ENCODE peak calls at places on chromosomes 6 and 20, in six cellular contexts. M is cardiac muscle cell, D is heart left ventricle, H is heart right ventricle, B is HCT116, O is ascending aorta. T is an unnamed sample.

GRCh38 chr6:10403385-10404106 is 11.3 kb downstream of the TFAP2A start:
- DNase-seq in D (no peak), H (no peak), B (no peak), O (no peak), M (no peak), T (no peak)

GRCh38 chr6:117555262-117555849 is 47.0 kb downstream of the GOPC start:
- DNase-seq in H (no peak), O (no peak), D (no peak), M (no peak), B (no peak), T (no peak)

GRCh38 chr6:52598123-52598823 is 21.4 kb upstream of the TRAM2 start:
- DNase-seq in H (peak; percentile 76), M (peak; percentile 84), O (no peak), D (peak; percentile 70), B (peak; percentile 69), T (peak; percentile 80)

GRCh38 chr20:22825076-22825475 is 210.0 kb upstream of the SSTR4 start:
- DNase-seq in B (no peak), O (no peak), H (no peak), M (no peak), D (no peak), T (no peak)

GRCh38 chr6:10598084-10598960 is 77.2 kb downstream of the GCNT2 start:
- DNase-seq in B (no peak), O (no peak), M (no peak), H (no peak), D (no peak), T (no peak)

GRCh38 chr20:63258826-63259225 is 4.6 kb upstream of the NKAIN4 start:
- DNase-seq in H (no peak), M (no peak), D (no peak), B (no peak), O (no peak), T (no peak)

GRCh38 chr6:110392727-110393126 is 22.6 kb downstream of the DDO start:
- DNase-seq in M (no peak), D (no peak), H (no peak), O (no peak), B (no peak), T (no peak)

GRCh38 chr20:62778601-62779416 is 17.5 kb upstream of the MRGBP start:
- DNase-seq in H (no peak), M (no peak), D (no peak), B (no peak), O (no peak), T (no peak)

GRCh38 chr6:80438728-80439127 is 332.3 kb downstream of the BCKDHB start:
- DNase-seq in D (no peak), B (peak; percentile 83), O (no peak), M (no peak), H (no peak), T (peak; percentile 11)

GRCh38 chr6:7836371-7837026 is 74.1 kb downstream of the TXNDC5 start:
- DNase-seq in M (no peak), B (no peak), O (no peak), H (no peak), D (no peak), T (no peak)

GRCh38 chr20:59006167-59006863 is 739 bp downstream of the CTSZ start:
- DNase-seq in O (no peak), D (no peak), B (no peak), H (no peak), M (no peak), T (peak; percentile 35)

GRCh38 chr6:38234934-38235678 is 404.6 kb downstream of the BTBD9 start:
- DNase-seq in D (no peak), H (no peak), M (no peak), B (no peak), O (no peak), T (no peak)

GRCh38 chr6:86615299-86615698 is 322.0 kb upstream of the HTR1E start:
- DNase-seq in O (no peak), H (no peak), M (peak; percentile 50), B (no peak), D (no peak), T (no peak)

GRCh38 chr6:132933085-132933484 is 118.7 kb downstream of the RPS12 start:
- DNase-seq in B (no peak), H (no peak), M (no peak), D (no peak), O (no peak), T (peak; percentile 88)

GRCh38 chr6:167799033-167799933 is 27.4 kb upstream of the AFDN start:
- DNase-seq in M (no peak), H (no peak), B (no peak), O (no peak), D (no peak), T (no peak)

GRCh38 chr6:150897400-150897943 is 32.0 kb downstream of the MTHFD1L start:
- DNase-seq in D (no peak), B (no peak), H (no peak), O (no peak), M (no peak), T (no peak)

GRCh38 chr6:100346828-100347227 is 117.9 kb downstream of the SIM1 start:
- DNase-seq in D (no peak), O (no peak), H (no peak), B (no peak), M (no peak), T (no peak)

GRCh38 chr6:106444777-106445507 is 84.4 kb downstream of the CRYBG1 start:
- DNase-seq in M (peak; percentile 76), O (no peak), H (peak; percentile 22), D (no peak), B (peak; percentile 45), T (peak; percentile 70)

GRCh38 chr6:11969092-11969491 is 43.0 kb upstream of the HIVEP1 start:
- DNase-seq in O (no peak), B (no peak), M (no peak), H (peak; percentile 37), D (peak; percentile 19), T (no peak)

GRCh38 chr20:38392356-38392755 is 42.8 kb downstream of the SNHG17 start:
- DNase-seq in D (no peak), M (no peak), B (peak; percentile 19), H (no peak), O (no peak), T (no peak)

GRCh38 chr6:142570221-142570671 is 268.4 kb downstream of the ADGRG6 start:
- DNase-seq in H (no peak), M (no peak), B (no peak), O (no peak), D (no peak), T (no peak)

GRCh38 chr6:108030223-108030622 is 44.3 kb downstream of the OSTM1 start:
- DNase-seq in D (no peak), M (no peak), H (no peak), O (no peak), B (no peak), T (no peak)

GRCh38 chr20:50269111-50270033 is 78.7 kb downstream of the CEBPB start:
- DNase-seq in M (no peak), B (no peak), D (no peak), O (no peak), H (no peak), T (no peak)

GRCh38 chr6:110662468-110663211 is 152.6 kb downstream of the CDK19 start:
- DNase-seq in H (no peak), O (no peak), D (no peak), B (no peak), M (no peak), T (no peak)

GRCh38 chr6:158560787-158561246 is 926 bp downstream of the TMEM181 start:
- DNase-seq in M (peak; percentile 28), B (no peak), H (no peak), D (no peak), O (no peak), T (peak; percentile 49)

GRCh38 chr6:168914070-168914469 is 339.6 kb downstream of the THBS2 start:
- DNase-seq in M (no peak), H (no peak), O (no peak), D (no peak), B (no peak), T (no peak)

GRCh38 chr6:1797801-1798200 is 188.1 kb downstream of the FOXC1 start:
- DNase-seq in H (no peak), O (no peak), M (no peak), B (no peak), D (no peak), T (no peak)

GRCh38 chr6:35073211-35073610 is 67.9 kb downstream of the TCP11 start:
- DNase-seq in M (no peak), B (no peak), H (no peak), D (no peak), O (no peak), T (no peak)

GRCh38 chr6:586553-586952 is 70.3 kb downstream of the HUS1B start:
- DNase-seq in D (no peak), H (no peak), B (peak; percentile 19), O (no peak), M (no peak), T (no peak)

GRCh38 chr6:152184573-152185157 is 377.2 kb downstream of the ESR1 start:
- DNase-seq in M (no peak), O (no peak), H (no peak), D (no peak), B (no peak), T (no peak)

GRCh38 chr6:149614352-149614751 is 34.2 kb downstream of the KATNA1 start:
- DNase-seq in M (no peak), B (no peak), O (no peak), H (no peak), D (no peak), T (no peak)

GRCh38 chr6:25411316-25411961 is 132.3 kb downstream of the CARMIL1 start:
- DNase-seq in M (no peak), O (no peak), H (no peak), B (no peak), D (no peak), T (no peak)
- H3K4me3 ChIP-seq in M (no peak overlapping the region), O (no peak overlapping the region), H (no peak overlapping the region), B (no peak overlapping the region), D (no peak overlapping the region), T (no peak overlapping the region)

GRCh38 chr20:37194616-37195015 is 15.3 kb upstream of the MROH8 start:
- DNase-seq in D (no peak), O (no peak), H (no peak), B (no peak), M (no peak), T (no peak)
- H3K36me3 ChIP-seq in D (peaks cover 4% of the 10 kb centered on the region), O (peaks cover 20% of the 10 kb centered on the region), H (peaks cover 8% of the 10 kb centered on the region), B (peaks cover 22% of the 10 kb centered on the region), M (peaks cover 8% of the 10 kb centered on the region), T (peaks cover 75% of the 10 kb centered on the region)

GRCh38 chr20:43943725-43944124 is 29.1 kb downstream of the TOX2 start:
- DNase-seq in B (no peak), D (no peak), M (no peak), O (no peak), H (no peak), T (no peak)
- H3K27me3 ChIP-seq in B (no peaks in the 10 kb centered on the region), D (no peaks in the 10 kb centered on the region), M (no peaks in the 10 kb centered on the region), O (no peaks in the 10 kb centered on the region), H (no peaks in the 10 kb centered on the region), T (no peaks in the 10 kb centered on the region)

DNA sequence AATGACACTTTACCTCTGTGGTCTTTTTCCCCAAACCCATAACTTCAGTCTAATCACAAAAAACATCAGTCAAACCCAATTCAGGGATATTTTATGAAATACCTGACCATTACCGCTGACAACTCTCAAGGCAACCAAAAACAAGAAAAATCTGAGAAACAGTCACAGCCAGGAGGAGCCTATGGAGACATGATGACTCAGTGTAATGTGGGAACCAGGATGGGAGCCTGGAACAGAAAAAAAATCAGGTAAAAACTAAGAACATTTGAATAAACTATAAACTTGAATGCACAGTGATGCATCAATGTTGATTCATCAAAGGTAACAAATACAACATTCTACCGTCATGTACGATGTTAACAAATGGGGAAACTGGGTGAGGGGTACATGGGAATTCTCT is 84.1 kb upstream of the TSHZ2 start:
- DNase-seq in D (no peak), M (no peak), H (no peak), B (no peak), O (no peak), T (no peak)
- H3K4me3 ChIP-seq in D (no peak overlapping the region), M (no peak overlapping the region), H (no peak overlapping the region), B (no peak overlapping the region), O (no peak overlapping the region), T (no peak overlapping the region)

T was measured in HAP-1.